ENCODE peak calls at places on chromosomes 5 and 9, in six cellular contexts. G is brain microvascular endothelial cell, O is IMR-90, Q is RWPE1, X is astrocyte, B is tibial nerve. T is an unnamed sample.

GRCh38 chr5:93677344-93678021 is 63.9 kb downstream of the POU5F2 start:
- DNase-seq in O (peak; percentile 95), G (peak; percentile 90), X (peak; percentile 94), B (peak; percentile 21), Q (peak; percentile 48), T (peak; percentile 85)

GRCh38 chr9:95793924-95794828 is 81.3 kb upstream of the ERCC6L2 start:
- DNase-seq in G (peak; percentile 85), Q (peak; percentile 34), X (peak; percentile 97), O (peak; percentile 98), B (no peak), T (peak; percentile 91)

GRCh38 chr9:129811967-129812363 is 9.0 kb downstream of the TOR1B start:
- DNase-seq in Q (no peak), O (no peak), G (no peak), X (no peak), B (no peak), T (no peak)

GRCh38 chr9:131181091-131181681 is 55.8 kb downstream of the NUP214 start:
- DNase-seq in B (no peak), X (no peak), G (no peak), Q (no peak), O (no peak), T (no peak)

GRCh38 chr5:148729182-148729581 is 74.9 kb upstream of the HTR4 start:
- DNase-seq in X (no peak), O (no peak), Q (peak; percentile 16), B (no peak), G (peak; percentile 14), T (no peak)

GRCh38 chr5:90161399-90161798 is 248.2 kb downstream of the CETN3 start:
- DNase-seq in B (peak; percentile 13), G (peak; percentile 81), X (peak; percentile 10), O (no peak), Q (peak; percentile 30), T (no peak)

GRCh38 chr9:120778758-120779157 is 14.5 kb downstream of the FBXW2 start:
- DNase-seq in Q (peak; percentile 59), G (no peak), B (no peak), X (no peak), O (no peak), T (no peak)

GRCh38 chr9:87464992-87465378 is 32.7 kb upstream of the DAPK1 start:
- DNase-seq in X (no peak), Q (no peak), B (no peak), G (no peak), O (no peak), T (no peak)

GRCh38 chr5:61283480-61283879 is 48.6 kb upstream of the ZSWIM6 start:
- DNase-seq in B (no peak), Q (no peak), O (no peak), X (no peak), G (no peak), T (no peak)

GRCh38 chr5:108432024-108432423 is 50.1 kb upstream of the FBXL17 start:
- DNase-seq in O (peak; percentile 51), B (no peak), G (no peak), Q (no peak), X (peak; percentile 23), T (no peak)

GRCh38 chr5:177366528-177367322 is 9.0 kb downstream of the RGS14 start:
- DNase-seq in G (peak; percentile 76), O (peak; percentile 68), B (peak; percentile 70), Q (peak; percentile 58), X (peak; percentile 57), T (no peak)

GRCh38 chr9:36968574-36969215 is 65.4 kb downstream of the PAX5 start:
- DNase-seq in G (no peak), O (no peak), B (no peak), Q (no peak), X (no peak), T (no peak)

GRCh38 chr9:534886-535285 is 306.6 kb upstream of the DMRT1 start:
- DNase-seq in O (no peak), B (no peak), X (no peak), G (no peak), Q (peak; percentile 16), T (no peak)

GRCh38 chr5:80959768-80960442 is at the start of gene RASGRF2:
- DNase-seq in O (peak; percentile 44), B (no peak), G (no peak), X (peak; percentile 31), Q (peak; percentile 64), T (no peak)

GRCh38 chr5:72611111-72611724 is 104.0 kb upstream of the ZNF366 start:
- DNase-seq in X (peak; percentile 49), O (peak; percentile 74), G (peak; percentile 72), B (peak; percentile 48), Q (peak; percentile 79), T (peak; percentile 46)

GRCh38 chr9:123959787-123960186 is 29.9 kb upstream of the DENND1A start:
- DNase-seq in G (no peak), X (no peak), O (no peak), B (no peak), Q (no peak), T (no peak)
- H3K27ac ChIP-seq in G (no peak overlapping the region), X (no peak overlapping the region), O (no peak overlapping the region), B (no peak overlapping the region), Q (no peak overlapping the region), T (no peak overlapping the region)

GRCh38 chr5:176360894-176361436 is 599 bp downstream of the KIAA1191 start:
- DNase-seq in G (peak; percentile 11), X (no peak), Q (peak; percentile 30), B (no peak), O (peak; percentile 4), T (no peak)
- H3K27ac ChIP-seq in G (peak overlapping the region; percentile 36), X (peak overlapping the region; percentile 67), Q (peak overlapping the region; percentile 76), B (peak overlapping the region; percentile 89), O (peak overlapping the region; percentile 91), T (peak overlapping the region; percentile 39)

DNA sequence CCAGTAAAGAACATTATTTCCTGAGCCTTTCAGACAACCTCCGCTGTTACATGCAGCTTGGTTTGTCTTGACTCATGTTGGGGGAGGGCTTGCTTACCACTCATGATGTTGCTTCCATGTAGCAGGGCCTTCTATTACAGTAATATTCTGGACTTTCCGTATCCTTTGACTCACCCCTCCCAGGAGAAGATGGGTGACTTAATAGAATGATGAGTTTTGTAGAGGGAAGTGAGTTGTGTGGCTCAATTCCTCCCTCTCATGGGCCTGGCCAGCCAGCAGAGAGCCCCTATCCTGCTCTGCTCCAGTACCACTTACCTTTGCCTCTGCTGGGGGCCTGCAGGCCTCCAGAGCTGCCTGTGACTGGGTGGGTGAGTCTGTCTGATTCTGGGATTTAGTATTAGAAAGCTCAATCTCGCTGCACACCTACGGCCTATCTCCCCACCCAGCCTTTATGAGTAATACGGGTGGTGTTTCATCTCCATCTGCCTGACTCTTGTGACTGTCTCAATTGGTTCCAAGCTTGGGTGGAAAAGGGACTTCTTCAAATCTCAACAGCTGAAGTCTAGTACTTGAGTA is 52.6 kb upstream of the KLF9 start:
- DNase-seq in B (no peak), X (peak; percentile 76), Q (peak; percentile 55), G (peak; percentile 82), O (peak; percentile 92), T (no peak)
- H3K27ac ChIP-seq in B (peak overlapping the region; percentile 27), X (peak overlapping the region; percentile 14), Q (no peak overlapping the region), G (peak overlapping the region; percentile 40), O (no peak overlapping the region), T (peak overlapping the region; percentile 21)

DNA sequence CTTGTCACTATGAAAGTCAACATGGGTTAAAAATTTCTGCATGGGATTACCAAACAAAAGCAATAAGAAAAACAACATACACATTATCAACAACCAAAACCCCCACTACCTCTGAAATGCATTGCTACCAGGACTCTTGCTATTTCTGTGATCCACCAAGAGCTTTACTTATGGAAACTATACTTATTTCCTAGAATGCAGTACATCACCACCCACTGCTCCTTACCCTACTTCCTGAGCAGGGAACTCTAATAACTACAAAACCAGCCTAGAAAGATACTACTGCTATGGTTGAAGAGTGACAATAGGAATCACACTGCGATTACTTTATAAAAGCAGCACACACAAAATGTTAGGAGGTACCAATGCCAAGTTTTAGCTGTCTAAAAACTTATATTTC is 22.2 kb downstream of the LURAP1L start:
- DNase-seq in G (no peak), Q (no peak), X (no peak), B (no peak), O (no peak), T (no peak)
- H3K27ac ChIP-seq in G (no peak overlapping the region), Q (no peak overlapping the region), X (no peak overlapping the region), B (no peak overlapping the region), O (no peak overlapping the region), T (no peak overlapping the region)

DNA sequence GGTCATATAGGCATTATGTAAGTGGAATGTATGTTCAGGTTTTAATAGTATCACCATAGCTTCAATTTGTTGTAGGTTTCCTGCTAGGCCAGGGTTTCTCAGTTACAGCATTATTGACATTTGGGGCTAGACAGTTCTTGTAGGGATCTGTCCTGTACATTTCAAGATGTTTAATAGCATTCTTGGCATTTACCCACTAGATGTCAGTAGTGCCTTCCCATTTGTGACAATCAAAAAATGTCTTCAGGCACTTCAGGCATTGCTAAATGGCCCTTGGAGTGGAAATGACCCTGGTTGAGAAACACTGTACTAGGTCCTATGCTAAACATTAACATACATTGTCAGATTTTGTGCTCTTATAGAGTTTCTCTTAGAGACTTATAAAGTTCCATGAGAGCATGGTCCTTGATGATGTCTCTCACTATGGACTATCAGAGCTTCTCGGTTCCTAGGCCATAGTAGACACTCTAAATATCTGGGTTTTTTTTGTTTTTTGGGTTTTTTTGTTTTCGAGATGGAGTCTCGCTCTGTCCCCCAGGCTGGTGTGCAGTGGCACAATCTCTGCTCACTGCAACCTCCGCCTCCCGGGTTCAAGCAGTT is 1.4 kb downstream of the KIF20A start:
- DNase-seq in B (no peak), Q (peak; percentile 81), X (peak; percentile 19), O (peak; percentile 64), G (peak; percentile 54), T (peak; percentile 18)
- H3K27ac ChIP-seq in B (no peak overlapping the region), Q (no peak overlapping the region), X (no peak overlapping the region), O (no peak overlapping the region), G (no peak overlapping the region), T (no peak overlapping the region)

DNA sequence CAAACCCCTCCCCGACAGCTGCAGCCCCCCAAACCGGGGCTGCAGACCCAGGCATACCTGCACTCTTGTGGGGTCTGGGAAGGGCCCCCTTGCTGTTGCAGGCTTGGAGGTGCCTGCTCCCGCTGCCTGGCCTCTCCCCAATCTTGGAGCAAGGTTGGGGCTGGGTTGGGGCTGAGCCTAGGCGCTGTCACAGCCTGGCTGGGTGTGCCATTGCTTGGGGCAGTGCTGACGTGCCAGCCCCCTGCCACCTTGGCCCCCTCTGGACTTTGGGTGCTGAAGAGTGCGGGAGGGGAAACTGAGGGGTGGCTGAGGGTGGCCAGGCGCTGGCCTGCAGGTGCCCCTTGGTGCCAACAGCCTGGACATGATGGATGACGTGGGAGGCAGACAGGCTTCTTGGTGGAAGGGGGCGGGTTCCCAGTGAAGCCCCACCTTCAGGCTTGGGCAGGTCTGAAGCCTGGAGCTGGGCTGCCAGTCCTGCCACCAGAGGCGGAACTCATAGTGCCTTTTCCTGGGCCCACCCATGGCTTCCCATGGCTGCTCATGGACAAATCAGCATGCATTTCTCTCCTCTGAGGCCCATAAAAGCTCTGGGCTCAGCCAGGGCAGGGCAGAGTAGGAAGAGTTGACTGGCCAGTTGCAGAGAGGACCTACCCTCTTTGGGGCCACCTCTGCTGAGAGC is 19.1 kb downstream of the TMEM38B start:
- DNase-seq in O (no peak), B (no peak), Q (no peak), G (no peak), X (no peak), T (no peak)
- H3K27ac ChIP-seq in O (no peak overlapping the region), B (no peak overlapping the region), Q (no peak overlapping the region), G (no peak overlapping the region), X (no peak overlapping the region), T (no peak overlapping the region)

DNA sequence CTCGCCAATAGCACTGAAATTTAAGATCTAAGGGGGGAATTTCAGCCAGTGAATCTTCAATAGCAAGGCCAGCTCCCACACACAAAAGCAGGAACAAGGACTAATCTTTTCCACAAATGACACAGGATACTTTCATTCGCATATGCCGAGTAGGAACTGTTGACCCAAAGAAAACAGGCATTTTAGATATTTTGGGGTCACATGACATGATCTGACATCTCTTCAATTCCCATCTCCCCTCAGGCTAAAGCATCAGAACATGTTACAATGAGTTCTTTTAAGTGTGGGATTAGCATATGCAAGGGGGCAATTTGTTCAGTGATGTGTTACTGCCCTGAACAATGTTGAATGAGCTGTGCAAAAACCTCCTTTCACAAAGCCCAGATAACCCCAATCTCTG is 68.2 kb downstream of the TLE1 start:
- DNase-seq in B (no peak), X (no peak), Q (no peak), O (no peak), G (no peak), T (no peak)
- H3K27ac ChIP-seq in B (peak overlapping the region; percentile 40), X (no peak overlapping the region), Q (no peak overlapping the region), O (no peak overlapping the region), G (no peak overlapping the region), T (no peak overlapping the region)